ENCODE peak calls at places on chromosomes 11 and 22, in six cellular contexts. One of them, this sample, is unnamed.

GRCh38 chr22:37321288-37321687 is 39.0 kb downstream of the CYTH4 start:
- DNase-seq in GOT3: no peak
- DNase-seq in non-pigmented ciliary epithelial cell: no peak
- DNase-seq in C1 segment of cervical spinal cord: no peak
- DNase-seq in IMR-90: no peak
- DNase-seq in mammary epithelial cell: no peak
- DNase-seq in this sample: no peak

GRCh38 chr11:100778386-100778785 is 91.3 kb downstream of the ARHGAP42 start:
- DNase-seq in GOT3: no peak
- DNase-seq in non-pigmented ciliary epithelial cell: no peak
- DNase-seq in C1 segment of cervical spinal cord: no peak
- DNase-seq in IMR-90: no peak
- DNase-seq in mammary epithelial cell: no peak
- DNase-seq in this sample: no peak

GRCh38 chr11:113296447-113297205 is 17.8 kb upstream of the TTC12 start:
- DNase-seq in GOT3: no peak
- DNase-seq in non-pigmented ciliary epithelial cell: no peak
- DNase-seq in C1 segment of cervical spinal cord: no peak
- DNase-seq in IMR-90: no peak
- DNase-seq in mammary epithelial cell: no peak
- DNase-seq in this sample: no peak

GRCh38 chr22:47059701-47060161 is 297.3 kb downstream of the TBC1D22A start:
- DNase-seq in GOT3: no peak
- DNase-seq in non-pigmented ciliary epithelial cell: no peak
- DNase-seq in C1 segment of cervical spinal cord: no peak
- DNase-seq in IMR-90: no peak
- DNase-seq in mammary epithelial cell: peak
- DNase-seq in this sample: no peak

GRCh38 chr11:87290304-87290922 is 252.7 kb downstream of the TMEM135 start:
- DNase-seq in GOT3: no peak
- DNase-seq in non-pigmented ciliary epithelial cell: no peak
- DNase-seq in C1 segment of cervical spinal cord: no peak
- DNase-seq in IMR-90: peak
- DNase-seq in mammary epithelial cell: peak
- DNase-seq in this sample: no peak

GRCh38 chr11:73218106-73218829 is at the start of gene P2RY2:
- DNase-seq in GOT3: no peak
- DNase-seq in non-pigmented ciliary epithelial cell: no peak
- DNase-seq in C1 segment of cervical spinal cord: no peak
- DNase-seq in IMR-90: no peak
- DNase-seq in mammary epithelial cell: peak
- DNase-seq in this sample: no peak

GRCh38 chr22:20093437-20093836 is 13.4 kb downstream of the DGCR8 start:
- DNase-seq in GOT3: no peak
- DNase-seq in non-pigmented ciliary epithelial cell: no peak
- DNase-seq in C1 segment of cervical spinal cord: no peak
- DNase-seq in IMR-90: no peak
- DNase-seq in mammary epithelial cell: no peak
- DNase-seq in this sample: no peak

GRCh38 chr11:117911694-117912093 is 17.5 kb downstream of the TMPRSS13 start:
- DNase-seq in GOT3: no peak
- DNase-seq in non-pigmented ciliary epithelial cell: no peak
- DNase-seq in C1 segment of cervical spinal cord: no peak
- DNase-seq in IMR-90: no peak
- DNase-seq in mammary epithelial cell: no peak
- DNase-seq in this sample: no peak

GRCh38 chr11:73914284-73914683 is 36.5 kb upstream of the DNAJB13 start:
- DNase-seq in GOT3: no peak
- DNase-seq in non-pigmented ciliary epithelial cell: no peak
- DNase-seq in C1 segment of cervical spinal cord: no peak
- DNase-seq in IMR-90: no peak
- DNase-seq in mammary epithelial cell: no peak
- DNase-seq in this sample: no peak

GRCh38 chr22:20606041-20606783 is 98.8 kb downstream of the MED15 start:
- DNase-seq in GOT3: no peak
- DNase-seq in non-pigmented ciliary epithelial cell: peak
- DNase-seq in C1 segment of cervical spinal cord: no peak
- DNase-seq in IMR-90: peak
- DNase-seq in mammary epithelial cell: peak
- DNase-seq in this sample: peak

GRCh38 chr22:45497746-45498145 is 4.9 kb upstream of the FBLN1 start:
- DNase-seq in GOT3: no peak
- DNase-seq in non-pigmented ciliary epithelial cell: no peak
- DNase-seq in C1 segment of cervical spinal cord: no peak
- DNase-seq in IMR-90: peak
- DNase-seq in mammary epithelial cell: no peak
- DNase-seq in this sample: no peak

GRCh38 chr11:115249179-115249578 is 255.0 kb downstream of the CADM1 start:
- DNase-seq in GOT3: no peak
- DNase-seq in non-pigmented ciliary epithelial cell: no peak
- DNase-seq in C1 segment of cervical spinal cord: no peak
- DNase-seq in IMR-90: no peak
- DNase-seq in mammary epithelial cell: no peak
- DNase-seq in this sample: no peak

GRCh38 chr11:9269492-9270030 is 4.4 kb upstream of the DENND5A start:
- DNase-seq in GOT3: no peak
- DNase-seq in non-pigmented ciliary epithelial cell: no peak
- DNase-seq in C1 segment of cervical spinal cord: no peak
- DNase-seq in IMR-90: peak
- DNase-seq in mammary epithelial cell: no peak
- DNase-seq in this sample: no peak

GRCh38 chr11:100176456-100176855 is 510.6 kb upstream of the ARHGAP42 start:
- DNase-seq in GOT3: no peak
- DNase-seq in non-pigmented ciliary epithelial cell: no peak
- DNase-seq in C1 segment of cervical spinal cord: no peak
- DNase-seq in IMR-90: no peak
- DNase-seq in mammary epithelial cell: no peak
- DNase-seq in this sample: no peak

GRCh38 chr22:47593291-47593690 is 830.8 kb downstream of the TBC1D22A start:
- DNase-seq in GOT3: no peak
- DNase-seq in non-pigmented ciliary epithelial cell: no peak
- DNase-seq in C1 segment of cervical spinal cord: no peak
- DNase-seq in IMR-90: no peak
- DNase-seq in mammary epithelial cell: no peak
- DNase-seq in this sample: no peak

GRCh38 chr11:65169164-65169641 is 830 bp upstream of the SPDYC start:
- DNase-seq in GOT3: no peak
- DNase-seq in non-pigmented ciliary epithelial cell: peak
- DNase-seq in C1 segment of cervical spinal cord: no peak
- DNase-seq in IMR-90: peak
- DNase-seq in mammary epithelial cell: no peak
- DNase-seq in this sample: no peak

GRCh38 chr11:94895451-94895850 is 77.9 kb downstream of the CWC15 start:
- DNase-seq in GOT3: no peak
- DNase-seq in non-pigmented ciliary epithelial cell: no peak
- DNase-seq in C1 segment of cervical spinal cord: no peak
- DNase-seq in IMR-90: peak
- DNase-seq in mammary epithelial cell: no peak
- DNase-seq in this sample: no peak

GRCh38 chr11:69430566-69430965 is 50.9 kb upstream of the LINC01488 start:
- DNase-seq in GOT3: no peak
- DNase-seq in non-pigmented ciliary epithelial cell: no peak
- DNase-seq in C1 segment of cervical spinal cord: no peak
- DNase-seq in IMR-90: peak
- DNase-seq in mammary epithelial cell: no peak
- DNase-seq in this sample: no peak

GRCh38 chr22:24181088-24181995 is at the start of gene SUSD2:
- DNase-seq in GOT3: no peak
- DNase-seq in non-pigmented ciliary epithelial cell: no peak
- DNase-seq in C1 segment of cervical spinal cord: no peak
- DNase-seq in IMR-90: no peak
- DNase-seq in mammary epithelial cell: no peak
- DNase-seq in this sample: no peak

GRCh38 chr11:14904745-14905103 is 12.7 kb upstream of the CYP2R1 start:
- DNase-seq in GOT3: no peak
- DNase-seq in non-pigmented ciliary epithelial cell: no peak
- DNase-seq in C1 segment of cervical spinal cord: no peak
- DNase-seq in IMR-90: peak
- DNase-seq in mammary epithelial cell: no peak
- DNase-seq in this sample: no peak

GRCh38 chr22:29610780-29611179 is 7.3 kb downstream of the NF2 start:
- DNase-seq in GOT3: no peak
- DNase-seq in non-pigmented ciliary epithelial cell: no peak
- DNase-seq in C1 segment of cervical spinal cord: no peak
- DNase-seq in IMR-90: no peak
- DNase-seq in mammary epithelial cell: no peak
- DNase-seq in this sample: no peak

GRCh38 chr11:12769834-12770345 is 95.7 kb downstream of the TEAD1 start:
- DNase-seq in GOT3: no peak
- DNase-seq in non-pigmented ciliary epithelial cell: peak
- DNase-seq in C1 segment of cervical spinal cord: no peak
- DNase-seq in IMR-90: peak
- DNase-seq in mammary epithelial cell: peak
- DNase-seq in this sample: peak

GRCh38 chr22:27435839-27436581 is 365.5 kb downstream of the MN1 start:
- DNase-seq in GOT3: no peak
- DNase-seq in non-pigmented ciliary epithelial cell: no peak
- DNase-seq in C1 segment of cervical spinal cord: no peak
- DNase-seq in IMR-90: peak
- DNase-seq in mammary epithelial cell: no peak
- DNase-seq in this sample: no peak

GRCh38 chr11:35714882-35715612 is 52.5 kb downstream of the TRIM44 start:
- DNase-seq in GOT3: no peak
- DNase-seq in non-pigmented ciliary epithelial cell: no peak
- DNase-seq in C1 segment of cervical spinal cord: no peak
- DNase-seq in IMR-90: peak
- DNase-seq in mammary epithelial cell: peak
- DNase-seq in this sample: no peak

GRCh38 chr11:111554532-111554931 is 14.0 kb downstream of the LAYN start:
- DNase-seq in GOT3: no peak
- DNase-seq in non-pigmented ciliary epithelial cell: no peak
- DNase-seq in C1 segment of cervical spinal cord: no peak
- DNase-seq in IMR-90: no peak
- DNase-seq in mammary epithelial cell: peak
- DNase-seq in this sample: peak

GRCh38 chr11:26865703-26866102 is 128.2 kb upstream of the FIBIN start:
- DNase-seq in GOT3: no peak
- DNase-seq in non-pigmented ciliary epithelial cell: no peak
- DNase-seq in C1 segment of cervical spinal cord: no peak
- DNase-seq in IMR-90: no peak
- DNase-seq in mammary epithelial cell: no peak
- DNase-seq in this sample: no peak

This sample was measured in keratinocyte.